ENCODE peak calls at places on chromosome 1, in four cellular contexts. One of them, this sample, is unnamed.

GRCh38 chr1:210372931-210373627 is 44.4 kb downstream of the HHAT start:
- DNase-seq in right cardiac atrium: no peak
- DNase-seq in heart right ventricle: no peak
- DNase-seq in ureter: no peak
- DNase-seq in this sample: no peak

GRCh38 chr1:62621907-62622306 is 24.6 kb downstream of the ANGPTL3 start:
- DNase-seq in right cardiac atrium: peak
- DNase-seq in heart right ventricle: no peak
- DNase-seq in ureter: no peak
- DNase-seq in this sample: no peak

GRCh38 chr1:208108646-208109330 is 135.4 kb downstream of the PLXNA2 start:
- DNase-seq in right cardiac atrium: peak
- DNase-seq in heart right ventricle: no peak
- DNase-seq in ureter: no peak
- DNase-seq in this sample: no peak

GRCh38 chr1:153288634-153289275 is 24.0 kb downstream of the PGLYRP3 start:
- DNase-seq in right cardiac atrium: no peak
- DNase-seq in heart right ventricle: no peak
- DNase-seq in ureter: peak
- DNase-seq in this sample: no peak

GRCh38 chr1:25728301-25728935 is 71.6 kb upstream of the SELENON start:
- DNase-seq in right cardiac atrium: peak
- DNase-seq in heart right ventricle: no peak
- DNase-seq in ureter: no peak
- DNase-seq in this sample: no peak

GRCh38 chr1:206839857-206840256 is 25.6 kb upstream of the IL20 start:
- DNase-seq in right cardiac atrium: no peak
- DNase-seq in heart right ventricle: no peak
- DNase-seq in ureter: no peak
- DNase-seq in this sample: no peak

GRCh38 chr1:171438441-171438840 is 46.9 kb upstream of the PRRC2C start:
- DNase-seq in right cardiac atrium: peak
- DNase-seq in heart right ventricle: no peak
- DNase-seq in ureter: no peak
- DNase-seq in this sample: no peak

GRCh38 chr1:9128520-9129371 is at the start of gene GPR157:
- DNase-seq in right cardiac atrium: peak
- DNase-seq in heart right ventricle: peak
- DNase-seq in ureter: peak
- DNase-seq in this sample: peak

GRCh38 chr1:11280719-11281376 is 7.8 kb downstream of the UBIAD1 start:
- DNase-seq in right cardiac atrium: no peak
- DNase-seq in heart right ventricle: no peak
- DNase-seq in ureter: no peak
- DNase-seq in this sample: peak

GRCh38 chr1:223771814-223772770 is 59.8 kb downstream of the CAPN2 start:
- DNase-seq in right cardiac atrium: peak
- DNase-seq in heart right ventricle: peak
- DNase-seq in ureter: peak
- DNase-seq in this sample: peak

GRCh38 chr1:159090566-159091546 is 14.3 kb upstream of the AIM2 start:
- DNase-seq in right cardiac atrium: no peak
- DNase-seq in heart right ventricle: no peak
- DNase-seq in ureter: no peak
- DNase-seq in this sample: no peak

GRCh38 chr1:94302497-94302896 is 65.1 kb upstream of the ARHGAP29 start:
- DNase-seq in right cardiac atrium: no peak
- DNase-seq in heart right ventricle: no peak
- DNase-seq in ureter: no peak
- DNase-seq in this sample: no peak

GRCh38 chr1:45543599-45544417 is 6.8 kb upstream of the AKR1A1 start:
- DNase-seq in right cardiac atrium: peak
- DNase-seq in heart right ventricle: peak
- DNase-seq in ureter: peak
- DNase-seq in this sample: peak

GRCh38 chr1:91643431-91643830 is 142.8 kb downstream of the CDC7 start:
- DNase-seq in right cardiac atrium: no peak
- DNase-seq in heart right ventricle: no peak
- DNase-seq in ureter: no peak
- DNase-seq in this sample: no peak

GRCh38 chr1:2492091-2492490 is 16.0 kb downstream of the PLCH2 start:
- DNase-seq in right cardiac atrium: no peak
- DNase-seq in heart right ventricle: no peak
- DNase-seq in ureter: no peak
- DNase-seq in this sample: peak

GRCh38 chr1:66980745-66981367 is 56.1 kb downstream of the MIER1 start:
- DNase-seq in right cardiac atrium: no peak
- DNase-seq in heart right ventricle: no peak
- DNase-seq in ureter: no peak
- DNase-seq in this sample: no peak

GRCh38 chr1:220313576-220313975 is 41.3 kb upstream of the RAB3GAP2 start:
- DNase-seq in right cardiac atrium: no peak
- DNase-seq in heart right ventricle: no peak
- DNase-seq in ureter: no peak
- DNase-seq in this sample: no peak

GRCh38 chr1:25554886-25555752 is 11.7 kb downstream of the LDLRAP1 start:
- DNase-seq in right cardiac atrium: no peak
- DNase-seq in heart right ventricle: no peak
- DNase-seq in ureter: no peak
- DNase-seq in this sample: no peak

GRCh38 chr1:195325181-195325580 is 1283.1 kb downstream of the KCNT2 start:
- DNase-seq in right cardiac atrium: no peak
- DNase-seq in heart right ventricle: no peak
- DNase-seq in ureter: no peak
- DNase-seq in this sample: no peak

This sample was measured in MM.1S.